ENCODE peak calls at places on chromosomes 5 and 9, in four cellular contexts. K is COR-L47, X is fibroblast of mammary gland, Z is LHCN-M2. H is an unnamed sample.

GRCh38 chr5:98789029-98789428 is 15.6 kb downstream of the RGMB start:
- DNase-seq in X (no peak), K (no peak), Z (no peak), H (no peak)

GRCh38 chr5:171492781-171493180 is 73.3 kb downstream of the FGF18 start:
- DNase-seq in K (no peak), X (peak; percentile 88), Z (peak; percentile 14), H (no peak)

GRCh38 chr9:34437006-34437925 is 21.1 kb downstream of the FAM219A start:
- DNase-seq in K (peak; percentile 64), Z (peak; percentile 66), X (peak; percentile 85), H (no peak)

GRCh38 chr5:68274847-68275700 is 59.5 kb downstream of the PIK3R1 start:
- DNase-seq in X (no peak), Z (no peak), K (no peak), H (no peak)

GRCh38 chr9:22052376-22052945 is 43.4 kb upstream of the CDKN2B start:
- DNase-seq in X (peak; percentile 100), Z (peak; percentile 99), K (no peak), H (no peak)

GRCh38 chr9:121902483-121903135 is 190.5 kb downstream of the TTLL11 start:
- DNase-seq in Z (peak; percentile 92), K (no peak), X (peak; percentile 98), H (no peak)

GRCh38 chr9:35776018-35776417 is 15.4 kb upstream of the NPR2 start:
- DNase-seq in K (peak; percentile 66), Z (no peak), X (no peak), H (no peak)

GRCh38 chr5:133723651-133724366 is 111.5 kb upstream of the FSTL4 start:
- DNase-seq in K (no peak), Z (no peak), X (no peak), H (no peak)

GRCh38 chr5:151483176-151483575 is 35.8 kb downstream of the SLC36A1 start:
- DNase-seq in K (no peak), Z (peak; percentile 70), X (peak; percentile 68), H (no peak)

GRCh38 chr5:905139-905642 is 12.5 kb downstream of the TRIP13 start:
- DNase-seq in X (no peak), K (no peak), Z (no peak), H (no peak)

GRCh38 chr9:16012621-16013020 is 459.8 kb downstream of the CCDC171 start:
- DNase-seq in K (no peak), X (peak; percentile 77), Z (peak; percentile 66), H (no peak)

GRCh38 chr5:110803467-110804326 is 64.9 kb downstream of the SLC25A46 start:
- DNase-seq in Z (no peak), X (no peak), K (no peak), H (no peak)

GRCh38 chr5:1888541-1889251 is 6.0 kb upstream of the IRX4 start:
- DNase-seq in K (no peak), X (no peak), Z (no peak), H (no peak)

GRCh38 chr9:133987455-133987800 is 4.7 kb downstream of the VAV2 start:
- DNase-seq in X (no peak), Z (no peak), K (no peak), H (no peak)